ENCODE peak calls at places on chromosomes 16 and 17, in nine cellular contexts. One of them, this sample, is unnamed.

GRCh38 chr16:85349413-85350145 is 237.3 kb upstream of the CIBAR2 start:
- DNase-seq in MCF 10A: no peak
- DNase-seq in natural killer cell: no peak
- DNase-seq in astrocyte of the spinal cord: no peak
- DNase-seq in activated naive CD4-positive, alpha-beta T cell treated with Interleukin-2 at 50 U/mL for 16 hours: no peak
- DNase-seq in type B pancreatic cell: peak; percentile 64
- DNase-seq in epithelial cell of proximal tubule: no peak
- DNase-seq in stimulated activated CD4-positive, alpha-beta T cell treated with anti-CD3 and anti-CD28 coated beads, Interleukin-1b, Interleukin-23, amount 100 ng/mL, for 1 hour: no peak
- DNase-seq in NCI-H1048: no peak
- DNase-seq in this sample: no peak

GRCh38 chr16:24013733-24014645 is 178.2 kb downstream of the PRKCB start:
- DNase-seq in MCF 10A: no peak
- DNase-seq in natural killer cell: peak; percentile 37
- DNase-seq in astrocyte of the spinal cord: no peak
- DNase-seq in activated naive CD4-positive, alpha-beta T cell treated with Interleukin-2 at 50 U/mL for 16 hours: peak; percentile 64
- DNase-seq in type B pancreatic cell: no peak
- DNase-seq in epithelial cell of proximal tubule: no peak
- DNase-seq in stimulated activated CD4-positive, alpha-beta T cell treated with anti-CD3 and anti-CD28 coated beads, Interleukin-1b, Interleukin-23, amount 100 ng/mL, for 1 hour: peak; percentile 27
- DNase-seq in NCI-H1048: no peak
- DNase-seq in this sample: no peak

GRCh38 chr17:17384961-17385360 is 81.8 kb downstream of the NT5M start:
- DNase-seq in MCF 10A: no peak
- DNase-seq in natural killer cell: no peak
- DNase-seq in astrocyte of the spinal cord: no peak
- DNase-seq in activated naive CD4-positive, alpha-beta T cell treated with Interleukin-2 at 50 U/mL for 16 hours: no peak
- DNase-seq in type B pancreatic cell: no peak
- DNase-seq in epithelial cell of proximal tubule: no peak
- DNase-seq in stimulated activated CD4-positive, alpha-beta T cell treated with anti-CD3 and anti-CD28 coated beads, Interleukin-1b, Interleukin-23, amount 100 ng/mL, for 1 hour: no peak
- DNase-seq in NCI-H1048: no peak
- DNase-seq in this sample: no peak

GRCh38 chr16:82735696-82736095 is 108.9 kb downstream of the CDH13 start:
- DNase-seq in MCF 10A: no peak
- DNase-seq in natural killer cell: no peak
- DNase-seq in astrocyte of the spinal cord: peak; percentile 56
- DNase-seq in activated naive CD4-positive, alpha-beta T cell treated with Interleukin-2 at 50 U/mL for 16 hours: no peak
- DNase-seq in type B pancreatic cell: no peak
- DNase-seq in epithelial cell of proximal tubule: no peak
- DNase-seq in stimulated activated CD4-positive, alpha-beta T cell treated with anti-CD3 and anti-CD28 coated beads, Interleukin-1b, Interleukin-23, amount 100 ng/mL, for 1 hour: no peak
- DNase-seq in NCI-H1048: no peak
- DNase-seq in this sample: no peak

GRCh38 chr16:14490281-14490680 is 139.8 kb downstream of the PARN start:
- DNase-seq in MCF 10A: no peak
- DNase-seq in natural killer cell: no peak
- DNase-seq in astrocyte of the spinal cord: no peak
- DNase-seq in activated naive CD4-positive, alpha-beta T cell treated with Interleukin-2 at 50 U/mL for 16 hours: no peak
- DNase-seq in type B pancreatic cell: no peak
- DNase-seq in epithelial cell of proximal tubule: no peak
- DNase-seq in stimulated activated CD4-positive, alpha-beta T cell treated with anti-CD3 and anti-CD28 coated beads, Interleukin-1b, Interleukin-23, amount 100 ng/mL, for 1 hour: no peak
- DNase-seq in NCI-H1048: no peak
- DNase-seq in this sample: no peak

GRCh38 chr16:12869681-12870427 is 31.5 kb upstream of the SHISA9 start:
- DNase-seq in MCF 10A: no peak
- DNase-seq in natural killer cell: no peak
- DNase-seq in astrocyte of the spinal cord: no peak
- DNase-seq in activated naive CD4-positive, alpha-beta T cell treated with Interleukin-2 at 50 U/mL for 16 hours: no peak
- DNase-seq in type B pancreatic cell: no peak
- DNase-seq in epithelial cell of proximal tubule: peak; percentile 15
- DNase-seq in stimulated activated CD4-positive, alpha-beta T cell treated with anti-CD3 and anti-CD28 coated beads, Interleukin-1b, Interleukin-23, amount 100 ng/mL, for 1 hour: no peak
- DNase-seq in NCI-H1048: no peak
- DNase-seq in this sample: no peak

GRCh38 chr16:65725156-65725845 is 603.4 kb upstream of the CDH11 start:
- DNase-seq in MCF 10A: no peak
- DNase-seq in natural killer cell: no peak
- DNase-seq in astrocyte of the spinal cord: peak; percentile 17
- DNase-seq in activated naive CD4-positive, alpha-beta T cell treated with Interleukin-2 at 50 U/mL for 16 hours: no peak
- DNase-seq in type B pancreatic cell: no peak
- DNase-seq in epithelial cell of proximal tubule: no peak
- DNase-seq in stimulated activated CD4-positive, alpha-beta T cell treated with anti-CD3 and anti-CD28 coated beads, Interleukin-1b, Interleukin-23, amount 100 ng/mL, for 1 hour: no peak
- DNase-seq in NCI-H1048: no peak
- DNase-seq in this sample: no peak

GRCh38 chr17:64240261-64240740 is 22.8 kb downstream of the TEX2 start:
- DNase-seq in MCF 10A: no peak
- DNase-seq in natural killer cell: no peak
- DNase-seq in astrocyte of the spinal cord: no peak
- DNase-seq in activated naive CD4-positive, alpha-beta T cell treated with Interleukin-2 at 50 U/mL for 16 hours: no peak
- DNase-seq in type B pancreatic cell: no peak
- DNase-seq in epithelial cell of proximal tubule: no peak
- DNase-seq in stimulated activated CD4-positive, alpha-beta T cell treated with anti-CD3 and anti-CD28 coated beads, Interleukin-1b, Interleukin-23, amount 100 ng/mL, for 1 hour: no peak
- DNase-seq in NCI-H1048: no peak
- DNase-seq in this sample: no peak

GRCh38 chr16:8832383-8833100 is 34.9 kb downstream of the PMM2 start:
- DNase-seq in MCF 10A: no peak
- DNase-seq in natural killer cell: no peak
- DNase-seq in astrocyte of the spinal cord: no peak
- DNase-seq in activated naive CD4-positive, alpha-beta T cell treated with Interleukin-2 at 50 U/mL for 16 hours: no peak
- DNase-seq in type B pancreatic cell: no peak
- DNase-seq in epithelial cell of proximal tubule: no peak
- DNase-seq in stimulated activated CD4-positive, alpha-beta T cell treated with anti-CD3 and anti-CD28 coated beads, Interleukin-1b, Interleukin-23, amount 100 ng/mL, for 1 hour: no peak
- DNase-seq in NCI-H1048: no peak
- DNase-seq in this sample: no peak